ENCODE peak calls at places on chromosome 17, in nine cellular contexts. P is stomach; S is hippocampal formation; Q is NCI-H2171; U is ELR; D is astrocyte of the spinal cord; V is thoracic aorta; R is foreskin keratinocyte; L is stimulated activated effector memory CD8-positive, alpha-beta T cell treated with anti-CD3 and anti-CD28 coated beads, Interleukin-12 subunit alpha, Interleukin-12 subunit beta, amount 100 ng/mL, for 72 hours. Y is an unnamed sample.

GRCh38 chr17:9240659-9241370 is 219.5 kb downstream of the NTN1 start:
- DNase-seq in P (peak), S (peak), Q (no peak), U (no peak), D (peak), V (peak), R (no peak), L (no peak), Y (no peak)

GRCh38 chr17:28443901-28444638 is 29.4 kb upstream of the SLC13A2 start:
- DNase-seq in P (no peak), S (no peak), Q (no peak), U (no peak), D (no peak), V (no peak), R (no peak), L (no peak), Y (no peak)

GRCh38 chr17:76382305-76382802 is 2.1 kb upstream of the SPHK1 start:
- DNase-seq in P (no peak), S (no peak), Q (no peak), U (peak), D (peak), V (no peak), R (peak), L (no peak), Y (no peak)

GRCh38 chr17:30232015-30232821 is 3.3 kb downstream of the SLC6A4 start:
- DNase-seq in P (no peak), S (no peak), Q (no peak), U (no peak), D (no peak), V (no peak), R (no peak), L (no peak), Y (no peak)

GRCh38 chr17:20315821-20316220 is 151.5 kb downstream of the LGALS9B start:
- DNase-seq in P (no peak), S (no peak), Q (no peak), U (no peak), D (peak), V (no peak), R (no peak), L (no peak), Y (peak)

GRCh38 chr17:80431246-80432195 is 16.6 kb downstream of the ENDOV start:
- DNase-seq in P (no peak), S (no peak), Q (no peak), U (no peak), D (no peak), V (no peak), R (no peak), L (no peak), Y (no peak)

GRCh38 chr17:17694229-17695081 is 13.2 kb downstream of the RAI1 start:
- DNase-seq in P (peak), S (peak), Q (peak), U (peak), D (peak), V (peak), R (peak), L (peak), Y (peak)

GRCh38 chr17:73644145-73645049 is at the start of gene SDK2:
- DNase-seq in P (peak), S (no peak), Q (no peak), U (no peak), D (peak), V (no peak), R (no peak), L (no peak), Y (no peak)

GRCh38 chr17:69331746-69332145 is 4.8 kb upstream of the ABCA5 start:
- DNase-seq in P (no peak), S (no peak), Q (peak), U (no peak), D (no peak), V (no peak), R (no peak), L (no peak), Y (no peak)

GRCh38 chr17:76783146-76783545 is 45.2 kb downstream of the MFSD11 start:
- DNase-seq in P (no peak), S (no peak), Q (no peak), U (no peak), D (no peak), V (no peak), R (no peak), L (no peak), Y (no peak)

GRCh38 chr17:78329263-78330059 is 30.4 kb downstream of the SOCS3 start:
- DNase-seq in P (no peak), S (no peak), Q (no peak), U (peak), D (peak), V (no peak), R (no peak), L (no peak), Y (no peak)

GRCh38 chr17:65366102-65366844 is 195.2 kb downstream of the AXIN2 start:
- DNase-seq in P (no peak), S (no peak), Q (no peak), U (no peak), D (no peak), V (no peak), R (no peak), L (no peak), Y (no peak)

GRCh38 chr17:17834974-17835373 is 1.8 kb downstream of the SREBF1 start:
- DNase-seq in P (no peak), S (no peak), Q (no peak), U (no peak), D (no peak), V (no peak), R (no peak), L (no peak), Y (no peak)

GRCh38 chr17:81540676-81541027 is 11.5 kb downstream of the FAAP100 start:
- DNase-seq in P (no peak), S (no peak), Q (no peak), U (no peak), D (no peak), V (no peak), R (no peak), L (no peak), Y (no peak)

GRCh38 chr17:18860161-18860972 is 2.4 kb downstream of the PRPSAP2 start:
- DNase-seq in P (no peak), S (no peak), Q (no peak), U (peak), D (no peak), V (no peak), R (peak), L (no peak), Y (no peak)

GRCh38 chr17:49716952-49717351 is 9.2 kb upstream of the SLC35B1 start:
- DNase-seq in P (no peak), S (no peak), Q (no peak), U (no peak), D (no peak), V (no peak), R (no peak), L (no peak), Y (no peak)

GRCh38 chr17:79952265-79952877 is 83.3 kb downstream of the TBC1D16 start:
- DNase-seq in P (no peak), S (no peak), Q (no peak), U (no peak), D (no peak), V (no peak), R (no peak), L (no peak), Y (no peak)

GRCh38 chr17:56985371-56986162 is 7.6 kb downstream of the SCPEP1 start:
- DNase-seq in P (no peak), S (no peak), Q (no peak), U (no peak), D (no peak), V (no peak), R (no peak), L (no peak), Y (no peak)

GRCh38 chr17:33154869-33155455 is 138.1 kb downstream of the ASIC2 start:
- DNase-seq in P (no peak), S (no peak), Q (peak), U (no peak), D (no peak), V (no peak), R (no peak), L (no peak), Y (no peak)

GRCh38 chr17:21125862-21126261 is 902 bp upstream of the DHRS7B start:
- DNase-seq in P (no peak), S (no peak), Q (no peak), U (no peak), D (no peak), V (no peak), R (no peak), L (no peak), Y (no peak)

GRCh38 chr17:75087558-75088453 is at the start of gene SLC16A5:
- DNase-seq in P (peak), S (no peak), Q (no peak), U (peak), D (peak), V (no peak), R (peak), L (peak), Y (no peak)

GRCh38 chr17:54439816-54440215 is 460.8 kb upstream of the TOM1L1 start:
- DNase-seq in P (no peak), S (no peak), Q (no peak), U (no peak), D (no peak), V (no peak), R (no peak), L (no peak), Y (no peak)

GRCh38 chr17:18033442-18034099 is 5.4 kb downstream of the ATPAF2 start:
- DNase-seq in P (peak), S (peak), Q (peak), U (peak), D (peak), V (no peak), R (peak), L (no peak), Y (peak)

GRCh38 chr17:64491034-64491860 is 5.6 kb downstream of the POLG2 start:
- DNase-seq in P (no peak), S (no peak), Q (no peak), U (peak), D (peak), V (no peak), R (peak), L (peak), Y (no peak)

GRCh38 chr17:7281953-7282751 is 634 bp downstream of the SLC2A4 start:
- DNase-seq in P (no peak), S (no peak), Q (no peak), U (no peak), D (no peak), V (no peak), R (no peak), L (no peak), Y (no peak)

GRCh38 chr17:9725575-9725974 is 65.8 kb downstream of the DHRS7C start:
- DNase-seq in P (no peak), S (peak), Q (no peak), U (no peak), D (peak), V (no peak), R (no peak), L (no peak), Y (no peak)

GRCh38 chr17:41823580-41823979 is 10.8 kb downstream of the FKBP10 start:
- DNase-seq in P (no peak), S (no peak), Q (no peak), U (no peak), D (no peak), V (no peak), R (no peak), L (no peak), Y (no peak)

GRCh38 chr17:4950757-4951204 is at the start of gene ENO3:
- DNase-seq in P (no peak), S (no peak), Q (no peak), U (no peak), D (no peak), V (no peak), R (no peak), L (no peak), Y (no peak)

GRCh38 chr17:40097931-40098845 is 2.2 kb downstream of the NR1D1 start:
- DNase-seq in P (peak), S (no peak), Q (no peak), U (peak), D (no peak), V (peak), R (peak), L (no peak), Y (no peak)

GRCh38 chr17:82977586-82977985 is 101.8 kb upstream of the METRNL start:
- DNase-seq in P (no peak), S (no peak), Q (no peak), U (no peak), D (no peak), V (no peak), R (no peak), L (no peak), Y (no peak)

GRCh38 chr17:47999612-48000011 is 28.7 kb downstream of the CDK5RAP3 start:
- DNase-seq in P (no peak), S (no peak), Q (no peak), U (peak), D (no peak), V (no peak), R (peak), L (no peak), Y (no peak)

GRCh38 chr17:61400058-61400785 is 579 bp downstream of the TBX2 start:
- DNase-seq in P (no peak), S (no peak), Q (no peak), U (peak), D (no peak), V (no peak), R (no peak), L (no peak), Y (no peak)

GRCh38 chr17:4583796-4584124 is 569 bp upstream of the SMTNL2 start:
- DNase-seq in P (no peak), S (no peak), Q (peak), U (peak), D (no peak), V (no peak), R (no peak), L (no peak), Y (no peak)

GRCh38 chr17:29113334-29113733 is 66.9 kb downstream of the MYO18A start:
- DNase-seq in P (no peak), S (no peak), Q (peak), U (no peak), D (no peak), V (no peak), R (no peak), L (no peak), Y (no peak)